ENCODE peak calls at places on chromosome 19, in four cellular contexts. G is GM12878, Z is neural progenitor cell, N is mammary epithelial cell. C is an unnamed sample.

GRCh38 chr19:1766800-1767352 is 13.6 kb downstream of the ONECUT3 start:
- DNase-seq in G (no peak), Z (no peak), N (no peak), C (no peak)

GRCh38 chr19:29491995-29492577 is 33.7 kb upstream of the VSTM2B start:
- DNase-seq in G (no peak), Z (no peak), N (no peak), C (no peak)

GRCh38 chr19:32916969-32917611 is 47.5 kb upstream of the SLC7A9 start:
- DNase-seq in G (no peak), Z (no peak), N (no peak), C (no peak)

GRCh38 chr19:823565-824121 is 1.9 kb upstream of the PLPPR3 start:
- DNase-seq in G (no peak), Z (peak; percentile 45), N (no peak), C (no peak)

GRCh38 chr19:13099073-13099999 is 3.3 kb downstream of the LYL1 start:
- DNase-seq in G (no peak), Z (peak; percentile 65), N (no peak), C (no peak)

GRCh38 chr19:17553256-17553655 is 2.2 kb upstream of the COLGALT1 start:
- DNase-seq in G (no peak), Z (peak; percentile 15), N (peak; percentile 37), C (no peak)

GRCh38 chr19:24166055-24166454 is 79.1 kb downstream of the ZNF254 start:
- DNase-seq in G (no peak), Z (no peak), N (no peak), C (no peak)

GRCh38 chr19:29389495-29389894 is 136.3 kb upstream of the VSTM2B start:
- DNase-seq in G (no peak), Z (no peak), N (no peak), C (no peak)

GRCh38 chr19:2561895-2562294 is 86.0 kb downstream of the GADD45B start:
- DNase-seq in G (peak; percentile 92), Z (no peak), N (no peak), C (no peak)

GRCh38 chr19:49324801-49325491 is at the start of gene SLC6A16:
- DNase-seq in G (no peak), Z (no peak), N (no peak), C (no peak)

GRCh38 chr19:38221919-38222828 is 1.8 kb downstream of the DPF1 start:
- DNase-seq in G (no peak), Z (no peak), N (peak; percentile 22), C (no peak)

GRCh38 chr19:53730391-53730790 is 93.7 kb downstream of the NLRP12 start:
- DNase-seq in G (no peak), Z (no peak), N (no peak), C (no peak)

GRCh38 chr19:7652061-7652641 is 15.2 kb downstream of the STXBP2 start:
- DNase-seq in G (peak; percentile 48), Z (peak; percentile 92), N (peak; percentile 57), C (no peak)

GRCh38 chr19:10922638-10923014 is 5.8 kb downstream of the YIPF2 start:
- DNase-seq in G (no peak), Z (no peak), N (no peak), C (no peak)
- TF ChIP-seq EZH2 in G (no peak), Z (no peak), N (no peak), C (no peak)

GRCh38 chr19:46845959-46846459 is 4.6 kb downstream of the AP2S1 start:
- DNase-seq in G (no peak), Z (no peak), N (no peak), C (no peak)

GRCh38 chr19:46848389-46848788 is 2.3 kb downstream of the AP2S1 start:
- DNase-seq in G (no peak), Z (no peak), N (no peak), C (no peak)

GRCh38 chr19:46850228-46851203 is at the start of gene AP2S1:
- DNase-seq in G (peak; percentile 98), Z (peak; percentile 98), N (peak; percentile 98), C (peak; percentile 95)

GRCh38 chr19:46849610-46850009 is 1.0 kb downstream of the AP2S1 start:
- DNase-seq in G (no peak), Z (peak; percentile 38), N (no peak), C (no peak)

GRCh38 chr19:46847528-46847927 is 3.1 kb downstream of the AP2S1 start:
- DNase-seq in G (no peak), Z (no peak), N (no peak), C (no peak)
- TF ChIP-seq EZH2 in G (no peak), Z (no peak), N (no peak), C (no peak)

DNA sequence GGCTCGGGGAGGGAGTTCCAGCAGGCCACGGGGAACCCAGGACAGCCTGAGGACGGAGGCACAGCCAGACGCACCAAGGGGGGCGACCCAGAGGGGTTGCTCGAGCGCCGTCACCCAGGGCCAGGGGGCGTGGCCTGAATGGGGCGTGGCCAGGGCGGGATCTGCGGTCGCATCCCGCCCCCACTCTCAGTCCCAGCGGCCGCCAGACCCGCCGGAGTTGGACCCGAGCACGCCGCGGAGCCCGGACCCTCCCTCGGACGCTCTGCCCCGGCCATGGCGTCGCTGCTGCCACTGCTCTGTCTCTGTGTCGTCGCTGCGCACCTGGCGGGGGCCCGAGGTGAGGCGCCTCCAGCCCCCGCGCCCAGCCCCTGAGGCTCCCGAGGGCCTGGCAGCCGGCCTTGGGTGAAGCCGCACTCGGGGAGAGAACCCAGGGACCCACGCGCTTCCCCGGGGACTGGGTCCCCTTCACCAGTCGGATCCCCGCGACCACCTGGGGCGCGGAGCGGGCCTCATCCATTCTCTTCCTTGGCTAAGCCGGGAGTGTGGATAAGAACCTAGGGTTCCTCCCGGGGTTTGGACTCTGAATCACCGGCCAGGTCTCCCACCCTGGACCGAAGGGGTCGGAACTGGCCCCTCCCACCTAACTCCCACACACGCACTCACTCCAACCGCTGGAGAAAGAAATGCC is at the start of gene CILP2:
- DNase-seq in G (no peak), Z (peak; percentile 86), N (no peak), C (no peak)
- TF ChIP-seq EZH2 in G (no peak), Z (peak; percentile 50), N (no peak), C (peak; percentile 30)

GRCh38 chr19:42175952-42176648 is 41.4 kb downstream of the DEDD2 start:
- DNase-seq in G (no peak), Z (peak; percentile 65), N (no peak), C (no peak)
- TF ChIP-seq EZH2 in G (peak; percentile 42), Z (peak; percentile 95), N (peak; percentile 64), C (peak; percentile 91)